ENCODE peak calls at places on chromosomes 11 and 22, in eight cellular contexts. A is A549; R is astrocyte; C is small intestine; O is CD8-positive, alpha-beta T cell; N is kidney; M is effector memory CD4-positive, alpha-beta T cell; Q is PC-9. I is an unnamed sample. For H3K4me1, the result is how much of the 10 kb centered on the place peaks cover.

GRCh38 chr11:84901986-84902385 is 725.2 kb downstream of the DLG2 start:
- DNase-seq in O (no peak), R (peak), A (no peak), N (no peak), M (no peak), C (no peak), Q (no peak), I (no peak)

GRCh38 chr11:889686-890475 is 20.7 kb downstream of the CHID1 start:
- DNase-seq in M (no peak), N (no peak), O (no peak), R (no peak), C (no peak), Q (no peak), A (no peak), I (no peak)

GRCh38 chr22:27602390-27602789 is 199.2 kb downstream of the MN1 start:
- DNase-seq in N (no peak), O (no peak), M (no peak), R (no peak), Q (no peak), C (no peak), A (no peak), I (no peak)

GRCh38 chr22:48089601-48090331 is 1327.3 kb downstream of the TBC1D22A start:
- DNase-seq in N (peak), Q (no peak), O (no peak), C (no peak), R (no peak), M (no peak), A (peak), I (no peak)

GRCh38 chr22:37634505-37635002 is 4.9 kb upstream of the SH3BP1 start:
- DNase-seq in Q (no peak), N (no peak), C (peak), R (no peak), M (no peak), O (no peak), A (no peak), I (no peak)

GRCh38 chr11:65329503-65329902 is 4.1 kb upstream of the DPF2 start:
- DNase-seq in M (no peak), O (no peak), R (no peak), A (no peak), C (no peak), N (no peak), Q (no peak), I (no peak)

GRCh38 chr11:127098684-127099083 is 98.1 kb upstream of the KIRREL3 start:
- DNase-seq in A (no peak), C (no peak), N (no peak), R (no peak), O (no peak), M (no peak), Q (no peak), I (no peak)

GRCh38 chr11:116703421-116703820 is 69.4 kb downstream of the BUD13 start:
- DNase-seq in O (no peak), Q (no peak), N (no peak), R (no peak), A (no peak), M (no peak), C (no peak), I (no peak)

GRCh38 chr11:2182692-2183474 is 11.3 kb upstream of the TH start:
- DNase-seq in C (no peak), O (no peak), N (no peak), Q (no peak), A (no peak), R (no peak), M (no peak), I (no peak)

GRCh38 chr22:39467390-39467901 is 10.6 kb downstream of the MGAT3 start:
- DNase-seq in N (no peak), O (no peak), A (no peak), C (peak), Q (no peak), M (no peak), R (no peak), I (no peak)

GRCh38 chr22:39462443-39463147 is 5.8 kb downstream of the MGAT3 start:
- DNase-seq in N (peak), O (no peak), A (no peak), C (no peak), M (no peak), Q (no peak), R (no peak), I (no peak)

GRCh38 chr22:39466228-39467006 is 9.6 kb downstream of the MGAT3 start:
- DNase-seq in C (peak), N (no peak), R (no peak), Q (no peak), O (no peak), A (no peak), M (no peak), I (no peak)

GRCh38 chr22:39463277-39463676 is 6.5 kb downstream of the MGAT3 start:
- DNase-seq in Q (no peak), M (no peak), N (peak), A (no peak), O (no peak), R (no peak), C (no peak), I (no peak)

DNA sequence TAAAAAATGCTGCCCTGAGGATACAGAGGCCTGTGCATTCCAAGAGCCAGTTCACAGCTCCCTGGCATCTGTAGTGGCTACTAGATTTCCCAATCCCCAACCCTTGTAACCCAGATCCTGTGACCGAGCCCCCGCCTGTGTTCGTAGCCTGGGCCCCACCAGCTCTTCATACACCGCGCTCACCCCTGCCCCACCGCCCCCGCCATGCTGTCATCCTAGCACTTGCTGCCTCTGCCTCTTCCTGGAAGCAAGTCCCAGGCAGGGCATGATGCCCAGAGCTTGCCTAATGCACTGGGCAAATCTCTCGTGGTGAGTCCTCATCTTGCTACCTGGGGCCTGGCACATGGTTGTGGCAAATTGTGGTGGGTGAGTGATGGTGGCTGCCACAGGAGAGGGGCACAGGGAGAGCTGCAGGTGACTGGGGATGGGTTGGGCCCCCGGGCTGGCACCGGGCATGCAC is 7.1 kb downstream of the MGAT3 start:
- DNase-seq in Q (peak), O (no peak), M (no peak), R (no peak), A (no peak), N (peak), C (no peak), I (no peak)
- H3K4me1 ChIP-seq in Q (under half), O (under half), M (under half), R (under half), A (under half), N (under half), C (under half), I (under half)

DNA sequence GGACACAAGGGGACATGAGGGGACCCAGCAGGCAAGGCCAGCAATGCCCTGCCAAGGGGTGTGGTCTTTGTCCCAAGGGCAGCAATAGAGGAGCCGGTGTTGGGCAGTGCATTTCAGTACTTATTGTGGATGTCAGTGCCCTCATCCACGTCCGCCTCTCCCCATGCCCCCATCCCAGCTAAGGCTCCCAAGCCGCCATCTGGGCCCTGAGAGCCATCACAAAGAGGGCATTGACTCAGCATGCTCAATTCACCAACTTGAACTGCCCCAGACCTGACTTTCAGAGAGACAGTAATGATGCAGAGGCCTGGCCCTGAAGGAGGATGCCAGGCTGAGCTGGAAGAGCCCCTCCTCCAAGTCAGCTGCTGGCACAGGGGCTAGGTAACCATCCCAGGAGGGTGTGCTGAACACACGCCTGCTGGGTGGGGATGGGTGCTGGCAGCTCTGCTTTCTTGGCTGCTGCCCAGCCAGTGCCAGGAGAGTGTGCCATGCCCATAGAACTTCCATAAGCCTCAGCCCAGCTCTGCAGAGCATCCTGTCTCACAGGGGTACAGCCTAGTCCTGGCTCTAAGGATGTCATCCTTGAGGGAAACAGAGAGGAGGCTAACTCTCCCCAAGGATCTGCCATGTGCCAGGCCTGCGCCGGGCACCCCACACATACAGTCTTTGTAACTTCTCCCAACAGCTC is 46.5 kb downstream of the PDE2A start:
- DNase-seq in C (no peak), M (no peak), Q (no peak), A (no peak), R (no peak), N (no peak), O (no peak), I (no peak)
- H3K4me1 ChIP-seq in C (under half), M (under half), Q (under half), A (under half), R (under half), N (under half), O (under half), I (under half)

GRCh38 chr22:46776876-46777608 is 14.6 kb downstream of the TBC1D22A start:
- DNase-seq in Q (peak), C (no peak), O (no peak), A (no peak), M (no peak), N (no peak), R (no peak), I (no peak)
- H3K4me1 ChIP-seq in Q (under half), C (under half), O (half or more), A (under half), M (under half), N (under half), R (under half), I (under half)

DNA sequence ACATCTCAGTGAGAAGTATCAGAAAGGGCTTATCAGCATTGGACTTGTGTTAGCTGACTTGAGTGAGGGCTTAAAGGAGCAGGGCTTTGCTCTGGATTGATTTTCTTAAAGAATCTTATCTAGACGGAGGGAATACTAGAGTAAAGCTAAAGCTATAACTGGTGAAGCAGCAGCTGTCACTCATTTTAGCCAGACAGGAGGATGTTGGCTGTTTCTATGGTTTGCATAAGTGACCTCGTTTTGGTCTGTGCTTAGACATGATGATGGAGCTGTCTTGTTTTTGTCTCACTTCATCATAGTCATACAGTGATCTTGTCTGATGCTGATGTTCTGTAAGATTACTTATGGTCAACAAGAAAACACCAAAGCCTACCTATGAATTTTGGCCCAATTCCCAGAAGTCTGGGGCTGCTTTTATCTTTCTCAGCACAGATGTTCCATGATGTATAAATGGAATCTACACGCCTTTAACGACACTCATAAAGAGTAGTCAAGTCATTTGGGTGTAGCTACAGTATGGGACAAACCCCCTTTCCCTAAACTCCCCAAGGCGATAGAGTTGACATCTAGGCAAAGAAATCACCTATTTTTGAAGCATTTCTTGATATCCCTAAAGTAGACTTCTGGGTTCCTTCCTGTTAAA is 77.5 kb upstream of the UCP3 start:
- DNase-seq in N (no peak), A (no peak), M (no peak), R (peak), Q (no peak), C (no peak), O (no peak), I (no peak)
- H3K4me1 ChIP-seq in N (under half), A (under half), M (under half), R (under half), Q (under half), C (under half), O (under half), I (under half)

DNA sequence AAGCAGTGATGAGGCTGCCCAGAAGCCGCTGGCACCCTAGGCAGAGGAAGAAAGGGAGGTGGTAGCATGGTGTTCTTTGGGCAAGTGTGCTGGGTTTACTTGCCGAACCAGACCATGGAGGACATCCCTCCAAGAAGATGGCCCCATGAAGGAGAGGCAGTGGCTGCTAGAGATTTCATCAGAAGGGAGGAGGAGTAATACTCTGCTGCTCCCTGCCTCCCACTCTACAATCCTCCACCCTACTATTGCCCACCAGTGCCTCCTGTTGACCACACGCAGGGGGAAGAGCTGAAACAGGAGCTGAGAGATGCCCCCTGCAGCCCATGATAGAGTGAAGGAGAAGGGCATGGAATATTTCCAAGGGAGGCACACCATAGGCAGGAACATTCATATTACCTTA is 51.0 kb upstream of the PRSS23 start:
- DNase-seq in N (no peak), M (no peak), A (no peak), O (no peak), C (no peak), Q (no peak), R (no peak), I (no peak)
- H3K4me1 ChIP-seq in N (under half), M (under half), A (under half), O (under half), C (under half), Q (under half), R (under half), I (under half)

GRCh38 chr11:47269829-47270305 is at the start of gene MADD:
- DNase-seq in C (peak), A (peak), M (peak), N (peak), O (peak), R (peak), Q (peak), I (no peak)

GRCh38 chr11:47270331-47271271 is 668 bp downstream of the MADD start:
- DNase-seq in Q (peak), C (no peak), O (no peak), R (peak), M (peak), N (no peak), A (peak), I (no peak)

GRCh38 chr11:47267858-47268257 is 2.1 kb upstream of the MADD start:
- DNase-seq in M (no peak), N (no peak), C (no peak), O (no peak), A (no peak), Q (peak), R (no peak), I (no peak)

GRCh38 chr11:47269002-47269828 is 718 bp upstream of the MADD start:
- DNase-seq in C (peak), A (peak), N (peak), M (peak), O (peak), Q (peak), R (peak), I (no peak)

DNA sequence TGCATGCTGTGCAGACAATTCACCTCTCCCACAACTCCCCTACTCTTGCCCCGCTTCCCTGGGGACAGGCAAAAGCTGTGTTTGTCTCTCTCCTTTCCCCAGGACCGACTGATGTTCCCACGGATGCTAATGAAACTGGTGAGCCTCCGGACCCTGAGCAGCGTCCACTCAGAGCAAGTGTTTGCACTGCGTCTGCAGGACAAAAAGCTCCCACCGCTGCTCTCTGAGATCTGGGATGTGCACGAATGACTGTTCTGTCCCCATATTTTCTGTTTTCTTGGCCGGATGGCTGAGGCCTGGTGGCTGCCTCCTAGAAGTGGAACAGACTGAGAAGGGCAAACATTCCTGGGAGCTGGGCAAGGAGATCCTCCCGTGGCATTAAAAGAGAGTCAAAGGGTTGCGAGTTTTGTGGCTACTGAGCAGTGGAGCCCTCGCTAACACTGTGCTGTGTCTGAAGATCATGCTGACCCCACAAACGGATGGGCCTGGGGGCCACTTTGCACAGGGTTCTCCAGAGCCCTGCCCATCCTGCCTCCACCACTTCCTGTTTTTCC is 1.4 kb upstream of the MADD start:
- DNase-seq in Q (no peak), C (no peak), M (no peak), A (no peak), R (no peak), O (no peak), N (peak), I (no peak)
- H3K4me1 ChIP-seq in Q (half or more), C (under half), M (under half), A (under half), R (under half), O (under half), N (under half), I (under half)

DNA sequence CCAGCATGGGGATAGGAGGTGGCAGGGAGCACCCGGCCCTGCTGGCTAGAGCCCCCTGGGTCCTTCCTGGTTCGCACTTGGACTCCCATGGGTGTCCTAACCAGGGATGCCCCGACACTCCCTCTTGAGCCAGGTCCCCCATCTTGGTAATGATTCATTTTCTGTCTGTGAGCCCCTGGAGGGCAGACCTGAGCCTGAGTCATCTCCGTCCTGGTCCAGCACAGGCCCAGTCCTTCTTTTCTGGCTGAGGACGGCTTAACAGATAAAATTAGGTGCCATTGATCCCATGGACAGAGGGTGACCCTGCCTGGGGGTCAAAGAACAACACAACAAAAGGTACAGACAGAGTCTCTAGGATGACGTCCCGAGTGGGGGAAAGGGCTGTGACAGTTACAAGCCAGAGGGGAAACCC is 3.5 kb downstream of the RHOD start:
- DNase-seq in M (no peak), O (no peak), Q (peak), R (peak), N (no peak), A (peak), C (no peak), I (no peak)
- H3K4me1 ChIP-seq in M (under half), O (under half), Q (half or more), R (under half), N (under half), A (half or more), C (under half), I (half or more)

I was measured in keratinocyte.